ENCODE peak calls at places on chromosomes 2 and 18, in six cellular contexts. U, H, F, K, Z and V are unnamed samples.
A peak's percentile ranks its signal among the peaks of the same experiment; 100 is the strongest.

GRCh38 chr2:9071032-9071431 is 67.5 kb upstream of the MBOAT2 start:
- DNase-seq in H (no peak), U (no peak), Z (no peak), F (no peak), K (no peak), V (peak; percentile 64)

GRCh38 chr18:8742382-8743361 is 37.3 kb downstream of the MTCL1 start:
- DNase-seq in K (no peak), H (no peak), F (no peak), U (no peak), Z (no peak), V (no peak)

GRCh38 chr2:219719521-219719920 is 92.1 kb downstream of the SLC4A3 start:
- DNase-seq in H (no peak), Z (no peak), U (no peak), F (no peak), K (no peak), V (no peak)

GRCh38 chr2:236689981-236690380 is 120.4 kb downstream of the ACKR3 start:
- DNase-seq in K (no peak), H (no peak), Z (no peak), U (no peak), F (no peak), V (no peak)

GRCh38 chr2:215698566-215698965 is 262.7 kb upstream of the FN1 start:
- DNase-seq in F (no peak), H (peak; percentile 87), Z (no peak), U (no peak), K (no peak), V (no peak)

GRCh38 chr2:234427081-234428058 is 69.5 kb downstream of the ARL4C start:
- DNase-seq in H (peak; percentile 70), F (no peak), K (peak; percentile 78), U (no peak), Z (no peak), V (peak; percentile 70)

GRCh38 chr2:181813963-181814565 is 77.5 kb upstream of the ITPRID2 start:
- DNase-seq in H (peak; percentile 56), K (no peak), U (peak; percentile 45), F (no peak), Z (no peak), V (no peak)

GRCh38 chr2:60899230-60899891 is 18.0 kb downstream of the REL start:
- DNase-seq in K (no peak), F (no peak), Z (no peak), H (no peak), U (no peak), V (no peak)

GRCh38 chr2:157785200-157785599 is 90.9 kb downstream of the ACVR1 start:
- DNase-seq in K (peak; percentile 38), F (no peak), U (no peak), H (no peak), Z (no peak), V (peak; percentile 42)

GRCh38 chr2:71347517-71347916 is 15.9 kb downstream of the ZNF638 start:
- DNase-seq in H (no peak), U (no peak), Z (no peak), K (peak; percentile 35), F (no peak), V (no peak)

GRCh38 chr2:105252271-105252670 is 10.7 kb downstream of the GPR45 start:
- DNase-seq in H (no peak), Z (no peak), U (no peak), F (no peak), K (peak; percentile 34), V (no peak)

GRCh38 chr2:109382946-109383345 is 230.8 kb downstream of the SEPTIN10 start:
- DNase-seq in Z (peak; percentile 67), H (no peak), K (no peak), F (no peak), U (no peak), V (no peak)

GRCh38 chr2:178069551-178069950 is 3.0 kb downstream of the PDE11A start:
- DNase-seq in F (no peak), U (no peak), K (no peak), Z (no peak), H (no peak), V (no peak)

GRCh38 chr2:107525420-107525819 is 301.3 kb upstream of the RGPD4 start:
- DNase-seq in H (no peak), K (no peak), U (no peak), F (no peak), Z (no peak), V (no peak)

GRCh38 chr2:23859983-23860382 is 66.9 kb downstream of the ATAD2B start:
- DNase-seq in H (no peak), F (no peak), U (no peak), K (no peak), Z (no peak), V (no peak)

GRCh38 chr2:46389417-46389916 is 89.9 kb upstream of the TMEM247 start:
- DNase-seq in U (no peak), K (no peak), Z (peak; percentile 39), F (no peak), H (no peak), V (no peak)

GRCh38 chr2:23944527-23944926 is 4.3 kb downstream of the UBXN2A start:
- DNase-seq in K (no peak), Z (no peak), U (no peak), H (no peak), F (no peak), V (peak; percentile 66)

GRCh38 chr18:62939433-62939832 is 224.1 kb downstream of the PHLPP1 start:
- DNase-seq in H (no peak), Z (no peak), K (no peak), U (peak; percentile 64), F (no peak), V (no peak)

GRCh38 chr18:34977787-34978532 is 63.3 kb upstream of the MAPRE2 start:
- DNase-seq in K (peak; percentile 62), U (peak; percentile 71), Z (peak; percentile 37), F (peak; percentile 21), H (no peak), V (peak; percentile 74)

GRCh38 chr2:100865819-100866462 is 46.0 kb downstream of the NPAS2 start:
- DNase-seq in Z (no peak), U (no peak), K (no peak), F (no peak), H (no peak), V (no peak)

GRCh38 chr2:100875516-100876230 is 55.7 kb downstream of the NPAS2 start:
- DNase-seq in Z (no peak), H (no peak), F (no peak), K (peak; percentile 68), U (no peak), V (no peak)

GRCh38 chr2:100869146-100869545 is 49.2 kb downstream of the NPAS2 start:
- DNase-seq in Z (no peak), K (no peak), H (no peak), F (no peak), U (no peak), V (no peak)

GRCh38 chr2:100868083-100868482 is 48.1 kb downstream of the NPAS2 start:
- DNase-seq in F (no peak), H (no peak), Z (no peak), U (no peak), K (no peak), V (no peak)

DNA sequence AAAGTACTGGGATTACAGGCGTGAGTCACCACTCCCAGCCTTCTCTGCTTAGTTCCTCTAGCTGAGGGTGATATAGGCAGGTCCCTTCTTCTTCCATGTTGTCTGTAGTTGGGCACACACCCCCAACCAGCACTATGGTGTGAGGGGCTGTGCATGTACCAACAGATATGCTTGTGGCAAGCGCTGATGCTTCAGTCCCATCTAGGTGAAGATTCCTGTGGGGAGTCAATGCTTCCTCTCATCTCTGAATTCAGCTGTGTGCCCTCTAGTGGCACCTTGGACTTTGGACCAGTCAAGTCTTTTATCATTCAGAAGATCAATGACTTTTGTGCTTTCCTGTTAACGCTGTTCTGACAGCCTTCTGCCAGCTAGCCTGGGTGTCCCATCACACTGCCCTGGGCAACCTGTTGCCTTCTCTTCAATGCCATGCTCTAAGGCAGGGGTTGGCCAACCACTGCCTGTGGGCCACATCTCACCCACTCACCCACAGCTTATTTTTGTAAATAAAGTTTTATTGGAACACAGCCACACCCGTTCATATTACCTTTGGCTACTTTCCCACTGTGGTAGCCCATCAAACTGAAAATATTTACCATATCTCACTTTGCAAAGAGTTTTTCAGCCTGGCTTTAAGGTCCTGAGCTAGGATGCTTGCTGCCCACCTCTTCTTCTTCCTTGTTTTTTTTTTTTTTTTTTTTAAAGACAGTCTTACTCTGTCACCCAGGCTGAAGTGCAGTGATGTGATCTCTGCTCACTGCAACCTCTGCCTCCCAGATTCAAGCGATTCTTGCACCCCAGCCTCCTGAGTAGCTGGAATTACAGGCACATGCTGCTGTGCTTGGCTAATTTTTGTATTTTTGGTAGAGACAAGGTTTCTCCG is 51.0 kb downstream of the NPAS2 start:
- DNase-seq in Z (no peak), F (no peak), H (no peak), U (peak; percentile 3), K (peak; percentile 32), V (no peak)
- TF ChIP-seq CTCF in Z (peak; percentile 32), F (no peak), H (peak; percentile 18), U (no peak), K (peak; percentile 47), V (no peak)

DNA sequence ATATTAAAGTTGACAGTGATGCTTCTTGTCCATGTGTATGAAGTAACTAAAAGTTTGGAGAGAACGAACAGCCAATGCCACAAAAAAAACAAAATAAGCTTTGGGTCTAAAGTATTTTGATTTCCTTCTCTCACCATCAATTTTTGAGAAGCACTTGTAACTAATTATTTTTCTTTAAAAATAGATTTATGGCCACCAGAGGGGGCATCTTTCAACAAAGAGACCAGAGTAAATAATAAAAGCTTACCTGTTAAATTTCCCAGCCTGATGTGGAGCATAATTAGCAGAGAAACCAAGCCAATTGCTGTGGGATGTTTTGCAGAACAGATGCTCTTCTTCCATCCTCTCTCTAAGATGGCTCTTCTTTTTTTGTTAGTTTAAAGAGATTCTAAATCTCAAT is 29.0 kb downstream of the LINC00305 start:
- DNase-seq in F (no peak), K (no peak), H (no peak), U (no peak), Z (no peak), V (no peak)
- TF ChIP-seq CTCF in F (no peak), K (peak; percentile 19), H (no peak), U (no peak), Z (no peak), V (peak; percentile 33)

GRCh38 chr2:136253288-136254004 is 135.5 kb upstream of the CXCR4 start:
- DNase-seq in F (no peak), Z (peak; percentile 37), K (no peak), U (peak; percentile 87), H (no peak), V (no peak)
- TF ChIP-seq CTCF in F (no peak), Z (no peak), K (no peak), U (no peak), H (no peak), V (no peak)

GRCh38 chr2:188969236-188970032 is 4.7 kb upstream of the COL3A1 start:
- DNase-seq in K (no peak), Z (no peak), F (no peak), H (no peak), U (no peak), V (no peak)
- TF ChIP-seq CTCF in K (no peak), Z (no peak), F (no peak), H (no peak), U (no peak), V (no peak)

DNA sequence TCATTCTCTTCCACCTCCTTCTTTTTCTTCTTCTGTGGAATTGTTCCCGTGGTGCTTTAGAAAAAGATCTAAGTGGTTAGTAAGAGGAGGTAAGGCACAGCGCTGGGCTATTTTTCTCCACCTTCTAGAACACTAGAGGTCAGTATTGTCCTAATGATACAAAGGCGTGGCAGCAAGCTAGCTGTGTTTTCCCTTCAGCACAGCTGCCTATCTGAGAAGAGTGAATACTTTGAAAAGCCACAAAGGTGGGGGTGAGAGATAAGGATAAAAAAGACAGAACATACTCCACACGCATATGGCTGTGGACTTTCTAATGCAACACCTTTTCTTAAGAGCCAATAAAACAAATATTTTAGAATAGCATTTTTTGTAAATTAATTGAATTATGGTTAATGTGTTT is 2.1 kb downstream of the CNTNAP5 start:
- DNase-seq in F (no peak), H (no peak), K (peak; percentile 87), U (peak; percentile 14), Z (no peak), V (peak; percentile 14)
- TF ChIP-seq CTCF in F (no peak), H (peak; percentile 48), K (peak; percentile 85), U (peak; percentile 38), Z (peak; percentile 74), V (no peak)

GRCh38 chr2:172792711-172793110 is 57.1 kb downstream of the RAPGEF4 start:
- DNase-seq in Z (no peak), F (no peak), H (no peak), K (no peak), U (no peak), V (no peak)
- TF ChIP-seq CTCF in Z (no peak), F (no peak), H (no peak), K (no peak), U (no peak), V (no peak)